ENCODE peak calls at places on chromosomes 1 and 21, in eight cellular contexts. One of them, this sample, is unnamed.

GRCh38 chr1:165036403-165036802 is 320.1 kb downstream of the LMX1A start:
- DNase-seq in retinal pigment epithelial cell: no peak
- DNase-seq in lower lobe of right lung: no peak
- DNase-seq in brain microvascular endothelial cell: no peak
- DNase-seq in fibroblast of mammary gland: no peak
- DNase-seq in OCI-LY7: no peak
- DNase-seq in thoracic aorta: no peak
- DNase-seq in K562: no peak
- DNase-seq in this sample: no peak

GRCh38 chr21:21860888-21861287 is 862.7 kb downstream of the NCAM2 start:
- DNase-seq in retinal pigment epithelial cell: no peak
- DNase-seq in lower lobe of right lung: no peak
- DNase-seq in brain microvascular endothelial cell: no peak
- DNase-seq in fibroblast of mammary gland: peak; percentile 34
- DNase-seq in OCI-LY7: no peak
- DNase-seq in thoracic aorta: no peak
- DNase-seq in K562: no peak
- DNase-seq in this sample: no peak

GRCh38 chr21:44885615-44886014 is 12.1 kb upstream of the PTTG1IP start:
- DNase-seq in retinal pigment epithelial cell: no peak
- DNase-seq in lower lobe of right lung: no peak
- DNase-seq in brain microvascular endothelial cell: no peak
- DNase-seq in fibroblast of mammary gland: no peak
- DNase-seq in OCI-LY7: no peak
- DNase-seq in thoracic aorta: no peak
- DNase-seq in K562: no peak
- DNase-seq in this sample: no peak

GRCh38 chr1:24151175-24151533 is 8.2 kb upstream of the IL22RA1 start:
- DNase-seq in retinal pigment epithelial cell: no peak
- DNase-seq in lower lobe of right lung: no peak
- DNase-seq in brain microvascular endothelial cell: no peak
- DNase-seq in fibroblast of mammary gland: no peak
- DNase-seq in OCI-LY7: peak; percentile 39
- DNase-seq in thoracic aorta: no peak
- DNase-seq in K562: no peak
- DNase-seq in this sample: no peak

GRCh38 chr1:67013573-67013972 is 40.4 kb downstream of the SLC35D1 start:
- DNase-seq in retinal pigment epithelial cell: no peak
- DNase-seq in lower lobe of right lung: no peak
- DNase-seq in brain microvascular endothelial cell: no peak
- DNase-seq in fibroblast of mammary gland: peak; percentile 67
- DNase-seq in OCI-LY7: no peak
- DNase-seq in thoracic aorta: no peak
- DNase-seq in K562: peak; percentile 19
- DNase-seq in this sample: no peak

GRCh38 chr1:58592521-58593134 is 15.6 kb upstream of the TACSTD2 start:
- DNase-seq in retinal pigment epithelial cell: peak; percentile 97
- DNase-seq in lower lobe of right lung: peak; percentile 86
- DNase-seq in brain microvascular endothelial cell: peak; percentile 65
- DNase-seq in fibroblast of mammary gland: peak; percentile 83
- DNase-seq in OCI-LY7: no peak
- DNase-seq in thoracic aorta: peak; percentile 57
- DNase-seq in K562: no peak
- DNase-seq in this sample: no peak

GRCh38 chr1:183598386-183598785 is 8.1 kb upstream of the NCF2 start:
- DNase-seq in retinal pigment epithelial cell: no peak
- DNase-seq in lower lobe of right lung: no peak
- DNase-seq in brain microvascular endothelial cell: no peak
- DNase-seq in fibroblast of mammary gland: peak; percentile 46
- DNase-seq in OCI-LY7: no peak
- DNase-seq in thoracic aorta: no peak
- DNase-seq in K562: no peak
- DNase-seq in this sample: no peak

GRCh38 chr1:35717911-35718476 is 690 bp downstream of the C1orf216 start:
- DNase-seq in retinal pigment epithelial cell: no peak
- DNase-seq in lower lobe of right lung: peak; percentile 66
- DNase-seq in brain microvascular endothelial cell: peak; percentile 64
- DNase-seq in fibroblast of mammary gland: peak; percentile 73
- DNase-seq in OCI-LY7: no peak
- DNase-seq in thoracic aorta: no peak
- DNase-seq in K562: peak; percentile 77
- DNase-seq in this sample: no peak

GRCh38 chr1:182235952-182236650 is 155.5 kb downstream of the GLUL start:
- DNase-seq in retinal pigment epithelial cell: no peak
- DNase-seq in lower lobe of right lung: no peak
- DNase-seq in brain microvascular endothelial cell: peak; percentile 9
- DNase-seq in fibroblast of mammary gland: peak; percentile 82
- DNase-seq in OCI-LY7: no peak
- DNase-seq in thoracic aorta: no peak
- DNase-seq in K562: peak; percentile 36
- DNase-seq in this sample: no peak

GRCh38 chr1:39788758-39789570 is at the start of gene BMP8B:
- DNase-seq in retinal pigment epithelial cell: no peak
- DNase-seq in lower lobe of right lung: peak; percentile 86
- DNase-seq in brain microvascular endothelial cell: no peak
- DNase-seq in fibroblast of mammary gland: no peak
- DNase-seq in OCI-LY7: peak; percentile 46
- DNase-seq in thoracic aorta: no peak
- DNase-seq in K562: peak; percentile 99
- DNase-seq in this sample: no peak

GRCh38 chr1:207857447-207857846 is 53.5 kb downstream of the CD34 start:
- DNase-seq in retinal pigment epithelial cell: no peak
- DNase-seq in lower lobe of right lung: no peak
- DNase-seq in brain microvascular endothelial cell: no peak
- DNase-seq in fibroblast of mammary gland: no peak
- DNase-seq in OCI-LY7: no peak
- DNase-seq in thoracic aorta: no peak
- DNase-seq in K562: no peak
- DNase-seq in this sample: no peak

GRCh38 chr1:17874231-17874630 is 119.1 kb downstream of the ACTL8 start:
- DNase-seq in retinal pigment epithelial cell: peak; percentile 48
- DNase-seq in lower lobe of right lung: no peak
- DNase-seq in brain microvascular endothelial cell: peak; percentile 72
- DNase-seq in fibroblast of mammary gland: peak; percentile 88
- DNase-seq in OCI-LY7: no peak
- DNase-seq in thoracic aorta: no peak
- DNase-seq in K562: no peak
- DNase-seq in this sample: no peak

GRCh38 chr1:89633103-89633744 is at the start of gene LRRC8C:
- DNase-seq in retinal pigment epithelial cell: no peak
- DNase-seq in lower lobe of right lung: peak; percentile 77
- DNase-seq in brain microvascular endothelial cell: peak; percentile 22
- DNase-seq in fibroblast of mammary gland: peak; percentile 42
- DNase-seq in OCI-LY7: peak; percentile 78
- DNase-seq in thoracic aorta: no peak
- DNase-seq in K562: peak; percentile 60
- DNase-seq in this sample: no peak

GRCh38 chr1:168623003-168623828 is 46.8 kb downstream of the XCL1 start:
- DNase-seq in retinal pigment epithelial cell: no peak
- DNase-seq in lower lobe of right lung: no peak
- DNase-seq in brain microvascular endothelial cell: peak; percentile 93
- DNase-seq in fibroblast of mammary gland: peak; percentile 94
- DNase-seq in OCI-LY7: no peak
- DNase-seq in thoracic aorta: no peak
- DNase-seq in K562: no peak
- DNase-seq in this sample: no peak

GRCh38 chr1:113353581-113353980 is 36.7 kb upstream of the MAGI3 start:
- DNase-seq in retinal pigment epithelial cell: no peak
- DNase-seq in lower lobe of right lung: no peak
- DNase-seq in brain microvascular endothelial cell: no peak
- DNase-seq in fibroblast of mammary gland: peak; percentile 25
- DNase-seq in OCI-LY7: no peak
- DNase-seq in thoracic aorta: no peak
- DNase-seq in K562: no peak
- DNase-seq in this sample: no peak

GRCh38 chr1:7572654-7573152 is 198.4 kb upstream of the VAMP3 start:
- DNase-seq in retinal pigment epithelial cell: no peak
- DNase-seq in lower lobe of right lung: no peak
- DNase-seq in brain microvascular endothelial cell: no peak
- DNase-seq in fibroblast of mammary gland: no peak
- DNase-seq in OCI-LY7: no peak
- DNase-seq in thoracic aorta: no peak
- DNase-seq in K562: peak; percentile 36
- DNase-seq in this sample: no peak

GRCh38 chr1:204619721-204620120 is 65.8 kb downstream of the LRRN2 start:
- DNase-seq in retinal pigment epithelial cell: no peak
- DNase-seq in lower lobe of right lung: no peak
- DNase-seq in brain microvascular endothelial cell: no peak
- DNase-seq in fibroblast of mammary gland: no peak
- DNase-seq in OCI-LY7: no peak
- DNase-seq in thoracic aorta: no peak
- DNase-seq in K562: no peak
- DNase-seq in this sample: no peak

GRCh38 chr21:32457360-32457840 is 44.9 kb downstream of the EVA1C start:
- DNase-seq in retinal pigment epithelial cell: no peak
- DNase-seq in lower lobe of right lung: peak; percentile 63
- DNase-seq in brain microvascular endothelial cell: no peak
- DNase-seq in fibroblast of mammary gland: peak; percentile 48
- DNase-seq in OCI-LY7: no peak
- DNase-seq in thoracic aorta: no peak
- DNase-seq in K562: peak; percentile 65
- DNase-seq in this sample: no peak

GRCh38 chr1:169072945-169073725 is 33.4 kb upstream of the ATP1B1 start:
- DNase-seq in retinal pigment epithelial cell: no peak
- DNase-seq in lower lobe of right lung: no peak
- DNase-seq in brain microvascular endothelial cell: no peak
- DNase-seq in fibroblast of mammary gland: no peak
- DNase-seq in OCI-LY7: no peak
- DNase-seq in thoracic aorta: no peak
- DNase-seq in K562: no peak
- DNase-seq in this sample: no peak

GRCh38 chr21:32807717-32808380 is 36.3 kb upstream of the PAXBP1 start:
- DNase-seq in retinal pigment epithelial cell: peak; percentile 96
- DNase-seq in lower lobe of right lung: no peak
- DNase-seq in brain microvascular endothelial cell: no peak
- DNase-seq in fibroblast of mammary gland: peak; percentile 80
- DNase-seq in OCI-LY7: no peak
- DNase-seq in thoracic aorta: no peak
- DNase-seq in K562: no peak
- DNase-seq in this sample: no peak

GRCh38 chr1:213371769-213372619 is 321.0 kb downstream of the RPS6KC1 start:
- DNase-seq in retinal pigment epithelial cell: no peak
- DNase-seq in lower lobe of right lung: no peak
- DNase-seq in brain microvascular endothelial cell: no peak
- DNase-seq in fibroblast of mammary gland: no peak
- DNase-seq in OCI-LY7: no peak
- DNase-seq in thoracic aorta: no peak
- DNase-seq in K562: no peak
- DNase-seq in this sample: no peak

GRCh38 chr1:42737257-42737656 is 2.8 kb downstream of the CLDN19 start:
- DNase-seq in retinal pigment epithelial cell: no peak
- DNase-seq in lower lobe of right lung: no peak
- DNase-seq in brain microvascular endothelial cell: no peak
- DNase-seq in fibroblast of mammary gland: no peak
- DNase-seq in OCI-LY7: peak; percentile 58
- DNase-seq in thoracic aorta: no peak
- DNase-seq in K562: no peak
- DNase-seq in this sample: peak; percentile 4

GRCh38 chr21:34544032-34544496 is 32.1 kb upstream of the KCNE1 start:
- DNase-seq in retinal pigment epithelial cell: peak; percentile 75
- DNase-seq in lower lobe of right lung: peak; percentile 69
- DNase-seq in brain microvascular endothelial cell: peak; percentile 82
- DNase-seq in fibroblast of mammary gland: peak; percentile 75
- DNase-seq in OCI-LY7: peak; percentile 77
- DNase-seq in thoracic aorta: no peak
- DNase-seq in K562: peak; percentile 89
- DNase-seq in this sample: peak; percentile 69
- TF ChIP-seq CTCF in retinal pigment epithelial cell: peak; percentile 76
- TF ChIP-seq CTCF in lower lobe of right lung: peak; percentile 70
- TF ChIP-seq CTCF in brain microvascular endothelial cell: peak; percentile 85
- TF ChIP-seq CTCF in fibroblast of mammary gland: peak; percentile 69
- TF ChIP-seq CTCF in OCI-LY7: peak; percentile 74
- TF ChIP-seq CTCF in thoracic aorta: peak; percentile 63
- TF ChIP-seq CTCF in K562: peak; percentile 68
- TF ChIP-seq CTCF in this sample: peak; percentile 61

DNA sequence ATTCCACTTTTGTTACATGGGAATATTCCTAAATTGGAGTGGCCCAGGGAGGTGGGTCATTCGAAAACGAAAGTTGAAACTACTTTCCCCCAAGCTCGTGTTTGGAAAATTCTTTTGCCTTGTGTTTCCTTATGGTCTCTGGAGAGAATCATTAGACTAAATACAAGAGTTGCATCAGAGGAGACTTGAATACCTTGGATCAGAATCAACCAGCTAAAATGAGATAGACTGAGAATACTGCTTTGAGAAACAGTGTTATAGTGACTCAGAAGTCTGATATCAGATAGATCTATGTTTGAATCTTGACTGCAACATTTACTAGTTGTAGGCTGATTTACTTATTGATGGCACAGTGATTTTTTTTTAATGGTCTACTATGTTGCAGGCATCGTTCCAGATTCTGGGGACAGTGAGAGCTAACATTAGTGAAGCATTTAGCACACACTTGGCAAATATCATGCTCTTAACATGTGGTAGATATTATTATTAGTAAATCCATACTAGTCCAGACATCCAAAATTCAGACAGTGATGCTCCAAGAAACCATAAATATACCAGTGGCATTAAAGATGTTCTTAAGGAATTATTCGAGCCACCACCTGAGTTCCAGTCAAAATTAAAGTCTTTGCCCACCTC is 12.9 kb upstream of the ACTN2 start:
- DNase-seq in retinal pigment epithelial cell: no peak
- DNase-seq in lower lobe of right lung: no peak
- DNase-seq in brain microvascular endothelial cell: peak; percentile 4
- DNase-seq in fibroblast of mammary gland: peak; percentile 48
- DNase-seq in OCI-LY7: no peak
- DNase-seq in thoracic aorta: no peak
- DNase-seq in K562: no peak
- DNase-seq in this sample: no peak
- H3K4me3 ChIP-seq in retinal pigment epithelial cell: no peak overlapping the region
- H3K4me3 ChIP-seq in lower lobe of right lung: no peak overlapping the region
- H3K4me3 ChIP-seq in brain microvascular endothelial cell: no peak overlapping the region
- H3K4me3 ChIP-seq in fibroblast of mammary gland: no peak overlapping the region
- H3K4me3 ChIP-seq in OCI-LY7: no peak overlapping the region
- H3K4me3 ChIP-seq in thoracic aorta: peak overlapping the region; percentile 63
- H3K4me3 ChIP-seq in K562: no peak overlapping the region
- H3K4me3 ChIP-seq in this sample: no peak overlapping the region

DNA sequence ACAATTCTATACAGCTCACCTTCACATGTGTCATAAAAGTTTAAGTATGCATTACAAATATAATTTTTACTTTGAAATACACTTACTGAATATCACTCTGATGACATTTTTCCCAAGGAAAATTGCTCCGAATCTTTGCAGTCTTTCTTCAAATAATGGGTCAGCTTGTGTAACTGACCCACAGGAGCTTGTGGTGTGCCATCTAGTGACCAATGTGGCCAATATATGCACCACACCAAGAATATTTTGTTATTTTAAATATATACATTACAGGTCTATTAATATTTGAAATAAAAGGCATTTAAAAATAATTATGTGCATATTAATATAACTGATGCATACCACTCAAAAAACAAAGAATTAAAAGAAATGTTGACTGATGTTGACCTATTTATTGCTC is 271.4 kb downstream of the TBX15 start:
- DNase-seq in retinal pigment epithelial cell: no peak
- DNase-seq in lower lobe of right lung: no peak
- DNase-seq in brain microvascular endothelial cell: no peak
- DNase-seq in fibroblast of mammary gland: peak; percentile 3
- DNase-seq in OCI-LY7: no peak
- DNase-seq in thoracic aorta: no peak
- DNase-seq in K562: no peak
- DNase-seq in this sample: no peak
- TF ChIP-seq CTCF in retinal pigment epithelial cell: peak; percentile 17
- TF ChIP-seq CTCF in lower lobe of right lung: no peak
- TF ChIP-seq CTCF in brain microvascular endothelial cell: no peak
- TF ChIP-seq CTCF in fibroblast of mammary gland: peak; percentile 22
- TF ChIP-seq CTCF in OCI-LY7: no peak
- TF ChIP-seq CTCF in thoracic aorta: no peak
- TF ChIP-seq CTCF in K562: peak; percentile 22
- TF ChIP-seq CTCF in this sample: no peak

GRCh38 chr21:42924433-42924751 is 1.0 kb downstream of the ERVH48-1 start:
- DNase-seq in retinal pigment epithelial cell: no peak
- DNase-seq in lower lobe of right lung: no peak
- DNase-seq in brain microvascular endothelial cell: no peak
- DNase-seq in fibroblast of mammary gland: no peak
- DNase-seq in OCI-LY7: no peak
- DNase-seq in thoracic aorta: no peak
- DNase-seq in K562: no peak
- DNase-seq in this sample: no peak
- H3K4me3 ChIP-seq in retinal pigment epithelial cell: no peak overlapping the region
- H3K4me3 ChIP-seq in lower lobe of right lung: no peak overlapping the region
- H3K4me3 ChIP-seq in brain microvascular endothelial cell: no peak overlapping the region
- H3K4me3 ChIP-seq in fibroblast of mammary gland: no peak overlapping the region
- H3K4me3 ChIP-seq in OCI-LY7: peak overlapping the region; percentile 31
- H3K4me3 ChIP-seq in thoracic aorta: no peak overlapping the region
- H3K4me3 ChIP-seq in K562: no peak overlapping the region
- H3K4me3 ChIP-seq in this sample: no peak overlapping the region